ENCODE peak calls at places on chromosomes 3 and 15, in five cellular contexts. One of them, this sample, is unnamed.
A peak's percentile ranks its signal among the peaks of the same experiment; 100 is the strongest.

GRCh38 chr3:73453676-73454075 is 171.1 kb downstream of the PDZRN3 start:
- DNase-seq in psoas muscle: no peak
- DNase-seq in Ammon's horn: no peak
- DNase-seq in neural crest cell: no peak
- DNase-seq in NT2/D1: no peak
- DNase-seq in this sample: no peak

GRCh38 chr3:117398166-117398954 is 688.8 kb downstream of the TUSC7 start:
- DNase-seq in Ammon's horn: peak; percentile 91
- DNase-seq in NT2/D1: no peak
- DNase-seq in neural crest cell: peak; percentile 2
- DNase-seq in psoas muscle: no peak
- DNase-seq in this sample: no peak

GRCh38 chr3:150084128-150084527 is 113.4 kb upstream of the PFN2 start:
- DNase-seq in NT2/D1: no peak
- DNase-seq in psoas muscle: no peak
- DNase-seq in neural crest cell: no peak
- DNase-seq in Ammon's horn: no peak
- DNase-seq in this sample: no peak

GRCh38 chr3:127679534-127680145 is 6.9 kb downstream of the ABTB1 start:
- DNase-seq in NT2/D1: no peak
- DNase-seq in neural crest cell: no peak
- DNase-seq in psoas muscle: no peak
- DNase-seq in Ammon's horn: no peak
- DNase-seq in this sample: no peak

GRCh38 chr3:121436641-121437040 is 109.1 kb downstream of the POLQ start:
- DNase-seq in psoas muscle: no peak
- DNase-seq in Ammon's horn: no peak
- DNase-seq in NT2/D1: no peak
- DNase-seq in neural crest cell: no peak
- DNase-seq in this sample: no peak

GRCh38 chr3:16102905-16103364 is 71.5 kb upstream of the GALNT15 start:
- DNase-seq in NT2/D1: no peak
- DNase-seq in neural crest cell: no peak
- DNase-seq in Ammon's horn: no peak
- DNase-seq in psoas muscle: no peak
- DNase-seq in this sample: no peak

GRCh38 chr3:150775001-150775599 is 12.1 kb upstream of the SIAH2 start:
- DNase-seq in neural crest cell: no peak
- DNase-seq in NT2/D1: no peak
- DNase-seq in Ammon's horn: no peak
- DNase-seq in psoas muscle: no peak
- DNase-seq in this sample: no peak

GRCh38 chr15:52498700-52499099 is 30.0 kb downstream of the MYO5A start:
- DNase-seq in NT2/D1: no peak
- DNase-seq in neural crest cell: no peak
- DNase-seq in Ammon's horn: no peak
- DNase-seq in psoas muscle: no peak
- DNase-seq in this sample: no peak

GRCh38 chr3:59289836-59290235 is 240.0 kb upstream of the CFAP20DC start:
- DNase-seq in psoas muscle: no peak
- DNase-seq in Ammon's horn: peak; percentile 4
- DNase-seq in NT2/D1: no peak
- DNase-seq in neural crest cell: no peak
- DNase-seq in this sample: no peak

GRCh38 chr15:84599906-84600305 is 903 bp upstream of the ZSCAN2 start:
- DNase-seq in neural crest cell: no peak
- DNase-seq in NT2/D1: no peak
- DNase-seq in Ammon's horn: no peak
- DNase-seq in psoas muscle: no peak
- DNase-seq in this sample: no peak

GRCh38 chr15:90231028-90232017 is 2.4 kb downstream of the CIB1 start:
- DNase-seq in NT2/D1: no peak
- DNase-seq in psoas muscle: no peak
- DNase-seq in neural crest cell: no peak
- DNase-seq in Ammon's horn: peak; percentile 56
- DNase-seq in this sample: peak; percentile 83

GRCh38 chr3:43346990-43347749 is 60.8 kb downstream of the SNRK start:
- DNase-seq in neural crest cell: no peak
- DNase-seq in psoas muscle: no peak
- DNase-seq in NT2/D1: no peak
- DNase-seq in Ammon's horn: no peak
- DNase-seq in this sample: peak; percentile 53

GRCh38 chr3:181265750-181266333 is 276.3 kb upstream of the DNAJC19 start:
- DNase-seq in neural crest cell: no peak
- DNase-seq in Ammon's horn: peak; percentile 29
- DNase-seq in psoas muscle: no peak
- DNase-seq in NT2/D1: no peak
- DNase-seq in this sample: no peak

GRCh38 chr3:72169561-72170472 is 384.9 kb upstream of the PROK2 start:
- DNase-seq in NT2/D1: no peak
- DNase-seq in Ammon's horn: no peak
- DNase-seq in psoas muscle: no peak
- DNase-seq in neural crest cell: no peak
- DNase-seq in this sample: no peak

GRCh38 chr3:40504636-40505430 is 1.0 kb upstream of the ZNF620 start:
- DNase-seq in psoas muscle: peak; percentile 29
- DNase-seq in NT2/D1: no peak
- DNase-seq in neural crest cell: no peak
- DNase-seq in Ammon's horn: no peak
- DNase-seq in this sample: no peak

GRCh38 chr15:57213783-57214366 is 162.4 kb upstream of the CGNL1 start:
- DNase-seq in psoas muscle: no peak
- DNase-seq in NT2/D1: no peak
- DNase-seq in Ammon's horn: peak; percentile 69
- DNase-seq in neural crest cell: no peak
- DNase-seq in this sample: no peak

GRCh38 chr3:128486692-128487537 is 6.1 kb downstream of the GATA2 start:
- DNase-seq in Ammon's horn: no peak
- DNase-seq in NT2/D1: no peak
- DNase-seq in psoas muscle: no peak
- DNase-seq in neural crest cell: no peak
- DNase-seq in this sample: no peak

GRCh38 chr15:55552926-55553325 is 35.2 kb downstream of the PYGO1 start:
- DNase-seq in Ammon's horn: peak; percentile 15
- DNase-seq in psoas muscle: no peak
- DNase-seq in NT2/D1: peak; percentile 23
- DNase-seq in neural crest cell: no peak
- DNase-seq in this sample: no peak

GRCh38 chr3:159732172-159733111 is 256.2 kb upstream of the IL12A start:
- DNase-seq in neural crest cell: no peak
- DNase-seq in Ammon's horn: no peak
- DNase-seq in NT2/D1: no peak
- DNase-seq in psoas muscle: no peak
- DNase-seq in this sample: no peak

GRCh38 chr3:184733181-184733580 is 21.3 kb upstream of the MAGEF1 start:
- DNase-seq in psoas muscle: no peak
- DNase-seq in neural crest cell: no peak
- DNase-seq in NT2/D1: no peak
- DNase-seq in Ammon's horn: no peak
- DNase-seq in this sample: no peak

GRCh38 chr3:140128217-140129137 is 193.5 kb downstream of the CLSTN2 start:
- DNase-seq in NT2/D1: peak; percentile 18
- DNase-seq in psoas muscle: peak; percentile 21
- DNase-seq in Ammon's horn: no peak
- DNase-seq in neural crest cell: peak; percentile 8
- DNase-seq in this sample: no peak

GRCh38 chr15:86121568-86121967 is 41.9 kb downstream of the AGBL1 start:
- DNase-seq in Ammon's horn: no peak
- DNase-seq in NT2/D1: no peak
- DNase-seq in psoas muscle: no peak
- DNase-seq in neural crest cell: no peak
- DNase-seq in this sample: no peak